ENCODE peak calls at places on chromosomes 7 and 10, in four cellular contexts. One of them, this sample, is unnamed. For H3K27me3 and H3K36me3, the result is how much of the 10 kb centered on the place peaks cover.

GRCh38 chr7:77321300-77321699 is 94.8 kb downstream of the GSAP start:
- DNase-seq in neuronal stem cell: no peak
- DNase-seq in naive thymus-derived CD4-positive, alpha-beta T cell: no peak
- DNase-seq in PC-9: no peak
- DNase-seq in this sample: no peak

GRCh38 chr10:75332081-75332480 is 69.5 kb downstream of the ZNF503 start:
- DNase-seq in neuronal stem cell: no peak
- DNase-seq in naive thymus-derived CD4-positive, alpha-beta T cell: no peak
- DNase-seq in PC-9: no peak
- DNase-seq in this sample: no peak

GRCh38 chr7:64098-64521 is 128.3 kb upstream of the FAM20C start:
- DNase-seq in naive thymus-derived CD4-positive, alpha-beta T cell: no peak
- DNase-seq in PC-9: peak
- DNase-seq in neuronal stem cell: peak
- DNase-seq in this sample: peak

GRCh38 chr7:157918326-157918725 is 581.5 kb downstream of the DNAJB6 start:
- DNase-seq in neuronal stem cell: no peak
- DNase-seq in naive thymus-derived CD4-positive, alpha-beta T cell: no peak
- DNase-seq in PC-9: no peak
- DNase-seq in this sample: no peak

GRCh38 chr10:18607503-18607902 is 43.9 kb downstream of the NSUN6 start:
- DNase-seq in PC-9: peak
- DNase-seq in naive thymus-derived CD4-positive, alpha-beta T cell: no peak
- DNase-seq in neuronal stem cell: no peak
- DNase-seq in this sample: peak

GRCh38 chr7:36945612-36946400 is 221.5 kb upstream of the AOAH start:
- DNase-seq in PC-9: no peak
- DNase-seq in neuronal stem cell: no peak
- DNase-seq in naive thymus-derived CD4-positive, alpha-beta T cell: no peak
- DNase-seq in this sample: no peak

GRCh38 chr7:51591223-51591622 is 274.6 kb upstream of the COBL start:
- DNase-seq in neuronal stem cell: no peak
- DNase-seq in naive thymus-derived CD4-positive, alpha-beta T cell: no peak
- DNase-seq in PC-9: peak
- DNase-seq in this sample: no peak

GRCh38 chr10:25666276-25666675 is 267.8 kb upstream of the MYO3A start:
- DNase-seq in naive thymus-derived CD4-positive, alpha-beta T cell: no peak
- DNase-seq in neuronal stem cell: no peak
- DNase-seq in PC-9: no peak
- DNase-seq in this sample: no peak

GRCh38 chr10:45001382-45002148 is 842 bp downstream of the ZNF22 start:
- DNase-seq in PC-9: peak
- DNase-seq in neuronal stem cell: no peak
- DNase-seq in naive thymus-derived CD4-positive, alpha-beta T cell: peak
- DNase-seq in this sample: peak

GRCh38 chr7:34807548-34808340 is 149.7 kb downstream of the NPSR1 start:
- DNase-seq in neuronal stem cell: no peak
- DNase-seq in naive thymus-derived CD4-positive, alpha-beta T cell: no peak
- DNase-seq in PC-9: no peak
- DNase-seq in this sample: no peak

GRCh38 chr10:112752268-112752667 is 197.8 kb upstream of the TCF7L2 start:
- DNase-seq in naive thymus-derived CD4-positive, alpha-beta T cell: no peak
- DNase-seq in neuronal stem cell: no peak
- DNase-seq in PC-9: no peak
- DNase-seq in this sample: peak

GRCh38 chr10:93061594-93062498 is 1.2 kb downstream of the CYP26C1 start:
- DNase-seq in neuronal stem cell: no peak
- DNase-seq in naive thymus-derived CD4-positive, alpha-beta T cell: no peak
- DNase-seq in PC-9: no peak
- DNase-seq in this sample: no peak

GRCh38 chr10:97647556-97647955 is 7.1 kb downstream of the PI4K2A start:
- DNase-seq in neuronal stem cell: no peak
- DNase-seq in naive thymus-derived CD4-positive, alpha-beta T cell: no peak
- DNase-seq in PC-9: peak
- DNase-seq in this sample: no peak

GRCh38 chr7:4184653-4185052 is 497.4 kb upstream of the FOXK1 start:
- DNase-seq in naive thymus-derived CD4-positive, alpha-beta T cell: no peak
- DNase-seq in PC-9: no peak
- DNase-seq in neuronal stem cell: no peak
- DNase-seq in this sample: no peak

GRCh38 chr10:18043148-18043547 is 91.4 kb downstream of the SLC39A12 start:
- DNase-seq in PC-9: no peak
- DNase-seq in neuronal stem cell: no peak
- DNase-seq in naive thymus-derived CD4-positive, alpha-beta T cell: no peak
- DNase-seq in this sample: peak

GRCh38 chr10:5551531-5552375 is 27.0 kb downstream of the CALML3 start:
- DNase-seq in naive thymus-derived CD4-positive, alpha-beta T cell: peak
- DNase-seq in neuronal stem cell: no peak
- DNase-seq in PC-9: peak
- DNase-seq in this sample: peak

GRCh38 chr10:52031771-52032170 is 282.3 kb upstream of the DKK1 start:
- DNase-seq in naive thymus-derived CD4-positive, alpha-beta T cell: no peak
- DNase-seq in PC-9: no peak
- DNase-seq in neuronal stem cell: no peak
- DNase-seq in this sample: no peak

GRCh38 chr7:130937830-130938229 is 203.8 kb upstream of the KLF14 start:
- DNase-seq in naive thymus-derived CD4-positive, alpha-beta T cell: no peak
- DNase-seq in neuronal stem cell: no peak
- DNase-seq in PC-9: no peak
- DNase-seq in this sample: no peak

GRCh38 chr7:31340603-31341002 is at the start of gene NEUROD6:
- DNase-seq in naive thymus-derived CD4-positive, alpha-beta T cell: no peak
- DNase-seq in PC-9: no peak
- DNase-seq in neuronal stem cell: no peak
- DNase-seq in this sample: no peak

GRCh38 chr7:31335161-31335888 is 5.2 kb downstream of the NEUROD6 start:
- DNase-seq in PC-9: no peak
- DNase-seq in naive thymus-derived CD4-positive, alpha-beta T cell: no peak
- DNase-seq in neuronal stem cell: no peak
- DNase-seq in this sample: no peak

GRCh38 chr7:31335889-31336201 is 4.7 kb downstream of the NEUROD6 start:
- DNase-seq in naive thymus-derived CD4-positive, alpha-beta T cell: no peak
- DNase-seq in neuronal stem cell: no peak
- DNase-seq in PC-9: no peak
- DNase-seq in this sample: no peak

GRCh38 chr7:31333301-31333700 is 7.2 kb downstream of the NEUROD6 start:
- DNase-seq in naive thymus-derived CD4-positive, alpha-beta T cell: no peak
- DNase-seq in PC-9: no peak
- DNase-seq in neuronal stem cell: no peak
- DNase-seq in this sample: no peak

DNA sequence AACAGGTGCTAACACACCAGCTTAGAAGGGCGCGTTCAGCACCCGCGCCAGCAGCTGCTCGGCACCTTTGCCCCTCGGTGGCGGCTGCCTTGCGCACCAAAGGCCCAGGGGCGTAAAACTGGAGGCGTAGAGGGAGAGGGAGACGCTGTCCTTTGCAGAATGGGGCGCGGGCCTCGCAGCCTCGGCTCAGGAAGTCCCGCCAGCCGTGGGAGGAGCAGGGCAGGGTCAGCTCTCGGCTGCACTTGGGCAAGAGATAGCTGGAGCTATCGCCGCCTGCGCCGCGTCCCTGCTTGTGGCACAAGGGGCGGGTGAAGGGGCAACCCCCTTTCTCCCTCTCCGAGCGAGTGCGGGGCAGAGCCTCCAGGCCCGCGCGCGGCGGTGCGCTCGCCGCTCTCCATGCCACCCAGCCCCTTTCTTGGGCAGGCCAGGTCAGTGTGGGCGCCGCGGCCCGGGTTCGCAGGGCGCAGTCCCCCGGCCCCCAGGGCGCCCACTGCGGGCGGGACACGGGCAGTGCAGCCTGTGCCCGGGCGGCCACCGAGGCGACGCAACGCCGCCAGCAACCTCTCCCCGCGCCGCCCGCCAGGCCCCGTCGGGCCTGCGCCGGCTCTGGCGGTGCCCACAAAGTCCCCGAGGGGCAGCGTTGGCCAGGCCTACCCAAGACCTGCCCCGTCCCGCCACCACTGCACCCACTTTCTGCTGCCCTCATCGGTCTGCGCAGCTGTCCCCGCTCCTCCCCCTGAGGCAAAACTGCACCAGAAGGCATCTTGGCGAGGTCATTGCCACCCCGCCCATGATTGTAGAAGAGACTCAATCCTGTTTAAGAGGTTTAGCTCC is 4.1 kb downstream of the NEUROD6 start:
- DNase-seq in PC-9: no peak
- DNase-seq in neuronal stem cell: no peak
- DNase-seq in naive thymus-derived CD4-positive, alpha-beta T cell: no peak
- DNase-seq in this sample: no peak
- H3K4me3 ChIP-seq in PC-9: no peak
- H3K4me3 ChIP-seq in neuronal stem cell: peak
- H3K4me3 ChIP-seq in naive thymus-derived CD4-positive, alpha-beta T cell: no peak
- H3K4me3 ChIP-seq in this sample: no peak

GRCh38 chr10:15719062-15719898 is 442 bp downstream of the ITGA8 start:
- DNase-seq in naive thymus-derived CD4-positive, alpha-beta T cell: no peak
- DNase-seq in neuronal stem cell: peak
- DNase-seq in PC-9: no peak
- DNase-seq in this sample: peak

GRCh38 chr10:15718495-15719061 is 1.1 kb downstream of the ITGA8 start:
- DNase-seq in naive thymus-derived CD4-positive, alpha-beta T cell: no peak
- DNase-seq in neuronal stem cell: peak
- DNase-seq in PC-9: no peak
- DNase-seq in this sample: no peak

GRCh38 chr10:15715619-15716227 is 4.0 kb downstream of the ITGA8 start:
- DNase-seq in naive thymus-derived CD4-positive, alpha-beta T cell: no peak
- DNase-seq in neuronal stem cell: peak
- DNase-seq in PC-9: no peak
- DNase-seq in this sample: peak

GRCh38 chr10:15720635-15721310 is 1.1 kb upstream of the ITGA8 start:
- DNase-seq in PC-9: no peak
- DNase-seq in naive thymus-derived CD4-positive, alpha-beta T cell: no peak
- DNase-seq in neuronal stem cell: no peak
- DNase-seq in this sample: no peak

DNA sequence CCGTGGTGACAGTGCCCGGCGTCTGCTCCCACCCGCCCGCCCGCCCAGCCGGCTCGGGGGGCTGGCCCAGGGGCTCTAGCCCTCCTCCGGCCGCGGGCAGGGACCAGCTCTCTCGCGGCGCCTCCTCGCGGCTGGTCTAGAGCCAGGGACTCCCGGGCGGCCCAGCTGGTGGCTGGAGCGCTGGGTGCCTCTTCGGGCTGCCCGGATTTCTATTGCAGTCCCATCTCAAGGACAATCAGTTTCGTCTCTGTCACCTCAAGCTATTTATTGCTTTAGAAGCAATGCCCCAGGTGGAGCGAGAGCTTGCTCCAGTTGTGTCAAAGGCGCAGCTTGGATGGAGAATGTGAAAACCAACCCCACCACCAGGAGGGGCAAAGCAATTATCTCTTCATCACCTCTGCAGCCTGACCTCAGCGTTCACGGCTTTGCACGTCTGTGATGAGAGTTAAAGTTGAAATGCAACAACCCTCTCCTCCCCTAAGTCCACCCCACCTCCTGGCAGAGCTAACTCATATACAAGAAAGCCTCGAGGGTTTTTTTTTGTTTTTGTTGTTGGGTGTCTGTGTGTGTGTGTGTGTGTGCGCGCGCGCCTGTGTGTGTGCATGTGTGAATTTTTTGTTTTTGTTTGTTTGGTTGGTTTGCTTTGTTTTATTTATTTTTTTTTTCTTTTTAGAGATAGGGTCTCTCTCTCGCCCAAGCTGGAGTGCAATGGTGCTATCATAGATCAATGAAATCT is at the start of gene ITGA8:
- DNase-seq in neuronal stem cell: peak
- DNase-seq in PC-9: no peak
- DNase-seq in naive thymus-derived CD4-positive, alpha-beta T cell: no peak
- DNase-seq in this sample: peak
- H3K27me3 ChIP-seq in neuronal stem cell: half or more
- H3K27me3 ChIP-seq in PC-9: under half
- H3K27me3 ChIP-seq in naive thymus-derived CD4-positive, alpha-beta T cell: under half
- H3K27me3 ChIP-seq in this sample: under half

GRCh38 chr7:100823140-100823525 is 4.2 kb downstream of the EPHB4 start:
- DNase-seq in neuronal stem cell: no peak
- DNase-seq in naive thymus-derived CD4-positive, alpha-beta T cell: no peak
- DNase-seq in PC-9: no peak
- DNase-seq in this sample: no peak
- H3K36me3 ChIP-seq in neuronal stem cell: half or more
- H3K36me3 ChIP-seq in naive thymus-derived CD4-positive, alpha-beta T cell: under half
- H3K36me3 ChIP-seq in PC-9: under half
- H3K36me3 ChIP-seq in this sample: under half

GRCh38 chr7:50334341-50334994 is 30.0 kb downstream of the IKZF1 start:
- DNase-seq in neuronal stem cell: no peak
- DNase-seq in PC-9: no peak
- DNase-seq in naive thymus-derived CD4-positive, alpha-beta T cell: no peak
- DNase-seq in this sample: no peak
- H3K4me3 ChIP-seq in neuronal stem cell: peak
- H3K4me3 ChIP-seq in PC-9: no peak
- H3K4me3 ChIP-seq in naive thymus-derived CD4-positive, alpha-beta T cell: peak
- H3K4me3 ChIP-seq in this sample: no peak

GRCh38 chr7:1229334-1229935 is 3.2 kb upstream of the UNCX start:
- DNase-seq in neuronal stem cell: no peak
- DNase-seq in naive thymus-derived CD4-positive, alpha-beta T cell: no peak
- DNase-seq in PC-9: no peak
- DNase-seq in this sample: no peak
- H3K27me3 ChIP-seq in neuronal stem cell: half or more
- H3K27me3 ChIP-seq in naive thymus-derived CD4-positive, alpha-beta T cell: under half
- H3K27me3 ChIP-seq in PC-9: half or more
- H3K27me3 ChIP-seq in this sample: half or more